ENCODE peak calls at places on chromosomes 5 and 9, in four cellular contexts. One of them, this sample, is unnamed.

GRCh38 chr5:150541895-150542294 is 34.0 kb downstream of the NDST1 start:
- DNase-seq in psoas muscle: no peak
- DNase-seq in HFF-Myc: no peak
- DNase-seq in upper lobe of right lung: no peak
- DNase-seq in this sample: no peak

GRCh38 chr9:38212016-38212415 is 143.0 kb upstream of the SHB start:
- DNase-seq in psoas muscle: no peak
- DNase-seq in upper lobe of right lung: no peak
- DNase-seq in HFF-Myc: no peak
- DNase-seq in this sample: no peak

GRCh38 chr5:138504799-138505198 is 38.2 kb downstream of the ETF1 start:
- DNase-seq in psoas muscle: no peak
- DNase-seq in HFF-Myc: no peak
- DNase-seq in upper lobe of right lung: no peak
- DNase-seq in this sample: no peak

GRCh38 chr9:38154501-38155421 is 85.7 kb upstream of the SHB start:
- DNase-seq in HFF-Myc: no peak
- DNase-seq in psoas muscle: no peak
- DNase-seq in upper lobe of right lung: no peak
- DNase-seq in this sample: no peak

GRCh38 chr5:125607018-125607417 is 816.2 kb upstream of the GRAMD2B start:
- DNase-seq in upper lobe of right lung: no peak
- DNase-seq in HFF-Myc: no peak
- DNase-seq in psoas muscle: no peak
- DNase-seq in this sample: no peak

GRCh38 chr9:16543691-16544090 is 326.8 kb downstream of the BNC2 start:
- DNase-seq in psoas muscle: no peak
- DNase-seq in HFF-Myc: no peak
- DNase-seq in upper lobe of right lung: no peak
- DNase-seq in this sample: no peak

GRCh38 chr5:96427823-96428222 is 5.2 kb downstream of the PCSK1 start:
- DNase-seq in HFF-Myc: peak
- DNase-seq in psoas muscle: no peak
- DNase-seq in upper lobe of right lung: no peak
- DNase-seq in this sample: no peak

GRCh38 chr5:175531361-175531760 is 53.0 kb downstream of the SFXN1 start:
- DNase-seq in upper lobe of right lung: no peak
- DNase-seq in psoas muscle: no peak
- DNase-seq in HFF-Myc: no peak
- DNase-seq in this sample: no peak

GRCh38 chr9:84170521-84171141 is 169.9 kb downstream of the SLC28A3 start:
- DNase-seq in psoas muscle: peak
- DNase-seq in upper lobe of right lung: peak
- DNase-seq in HFF-Myc: peak
- DNase-seq in this sample: peak

GRCh38 chr5:157447246-157447645 is 12.8 kb upstream of the NIPAL4 start:
- DNase-seq in psoas muscle: no peak
- DNase-seq in HFF-Myc: no peak
- DNase-seq in upper lobe of right lung: no peak
- DNase-seq in this sample: peak

GRCh38 chr5:10627185-10628115 is 63.6 kb downstream of the ANKRD33B start:
- DNase-seq in HFF-Myc: peak
- DNase-seq in upper lobe of right lung: peak
- DNase-seq in psoas muscle: peak
- DNase-seq in this sample: peak

GRCh38 chr5:174239718-174240117 is 194.2 kb downstream of the NSG2 start:
- DNase-seq in psoas muscle: no peak
- DNase-seq in upper lobe of right lung: no peak
- DNase-seq in HFF-Myc: no peak
- DNase-seq in this sample: no peak

GRCh38 chr5:139671096-139671841 is 23.1 kb downstream of the CXXC5 start:
- DNase-seq in upper lobe of right lung: no peak
- DNase-seq in HFF-Myc: no peak
- DNase-seq in psoas muscle: no peak
- DNase-seq in this sample: peak

GRCh38 chr5:167964529-167964928 is 326.9 kb upstream of the WWC1 start:
- DNase-seq in upper lobe of right lung: no peak
- DNase-seq in HFF-Myc: no peak
- DNase-seq in psoas muscle: no peak
- DNase-seq in this sample: no peak

GRCh38 chr9:94654165-94654894 is 15.0 kb upstream of the FBP1 start:
- DNase-seq in HFF-Myc: no peak
- DNase-seq in upper lobe of right lung: peak
- DNase-seq in psoas muscle: no peak
- DNase-seq in this sample: no peak

GRCh38 chr5:96336351-96336985 is 96.6 kb downstream of the PCSK1 start:
- DNase-seq in HFF-Myc: peak
- DNase-seq in upper lobe of right lung: no peak
- DNase-seq in psoas muscle: no peak
- DNase-seq in this sample: peak

GRCh38 chr5:151315998-151316597 is 12.5 kb upstream of the SLC36A3 start:
- DNase-seq in HFF-Myc: peak
- DNase-seq in upper lobe of right lung: peak
- DNase-seq in psoas muscle: peak
- DNase-seq in this sample: peak

GRCh38 chr9:34514401-34514800 is 8.4 kb downstream of the ENHO start:
- DNase-seq in psoas muscle: no peak
- DNase-seq in upper lobe of right lung: no peak
- DNase-seq in HFF-Myc: no peak
- DNase-seq in this sample: no peak

GRCh38 chr5:113212244-113212920 is 222.4 kb downstream of the TSSK1B start:
- DNase-seq in upper lobe of right lung: no peak
- DNase-seq in HFF-Myc: no peak
- DNase-seq in psoas muscle: no peak
- DNase-seq in this sample: peak

GRCh38 chr9:88084816-88085215 is 53.5 kb downstream of the SPATA31C2 start:
- DNase-seq in psoas muscle: no peak
- DNase-seq in upper lobe of right lung: no peak
- DNase-seq in HFF-Myc: no peak
- DNase-seq in this sample: no peak

GRCh38 chr5:172284275-172284971 is 859 bp upstream of the UBTD2 start:
- DNase-seq in psoas muscle: no peak
- DNase-seq in upper lobe of right lung: no peak
- DNase-seq in HFF-Myc: no peak
- DNase-seq in this sample: no peak

GRCh38 chr5:66807743-66808142 is 211.6 kb downstream of the MAST4 start:
- DNase-seq in psoas muscle: no peak
- DNase-seq in HFF-Myc: peak
- DNase-seq in upper lobe of right lung: no peak
- DNase-seq in this sample: peak

GRCh38 chr5:16585028-16585667 is 31.6 kb downstream of the RETREG1 start:
- DNase-seq in upper lobe of right lung: no peak
- DNase-seq in psoas muscle: no peak
- DNase-seq in HFF-Myc: no peak
- DNase-seq in this sample: peak

GRCh38 chr5:34534237-34535108 is 121.7 kb upstream of the RAI14 start:
- DNase-seq in HFF-Myc: peak
- DNase-seq in psoas muscle: no peak
- DNase-seq in upper lobe of right lung: no peak
- DNase-seq in this sample: no peak

GRCh38 chr9:74653437-74654080 is 156.4 kb downstream of the RORB start:
- DNase-seq in HFF-Myc: no peak
- DNase-seq in psoas muscle: no peak
- DNase-seq in upper lobe of right lung: no peak
- DNase-seq in this sample: no peak

GRCh38 chr5:169273881-169274280 is 27.1 kb downstream of the SLIT3 start:
- DNase-seq in upper lobe of right lung: no peak
- DNase-seq in HFF-Myc: no peak
- DNase-seq in psoas muscle: no peak
- DNase-seq in this sample: no peak

GRCh38 chr9:18703086-18703750 is 229.3 kb downstream of the ADAMTSL1 start:
- DNase-seq in HFF-Myc: no peak
- DNase-seq in psoas muscle: no peak
- DNase-seq in upper lobe of right lung: no peak
- DNase-seq in this sample: no peak

GRCh38 chr5:61277190-61277589 is 54.9 kb upstream of the ZSWIM6 start:
- DNase-seq in psoas muscle: no peak
- DNase-seq in HFF-Myc: no peak
- DNase-seq in upper lobe of right lung: no peak
- DNase-seq in this sample: no peak
- TF ChIP-seq CTCF in psoas muscle: no peak
- TF ChIP-seq CTCF in HFF-Myc: no peak
- TF ChIP-seq CTCF in upper lobe of right lung: peak
- TF ChIP-seq CTCF in this sample: no peak

DNA sequence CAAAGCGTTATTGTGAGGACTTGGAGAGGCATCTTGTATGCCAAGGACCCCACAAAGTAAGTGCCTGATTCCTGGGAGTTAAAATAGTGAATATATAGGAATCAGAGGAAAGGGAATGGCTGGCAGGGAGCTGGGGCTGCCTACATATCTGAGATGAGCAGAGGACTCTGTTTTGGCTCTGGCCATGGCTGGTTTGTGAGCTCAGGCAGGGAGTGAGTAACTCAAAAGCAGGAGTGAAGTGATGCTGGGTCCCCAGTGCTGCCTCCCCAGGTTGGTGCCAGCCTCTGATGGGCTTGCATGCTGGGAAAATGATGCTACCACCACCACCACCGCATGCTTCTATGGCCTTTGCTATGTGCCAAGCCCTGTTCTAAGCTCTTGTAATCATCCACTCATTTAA is 246.0 kb upstream of the MVB12B start:
- DNase-seq in psoas muscle: no peak
- DNase-seq in HFF-Myc: no peak
- DNase-seq in upper lobe of right lung: no peak
- DNase-seq in this sample: no peak
- TF ChIP-seq CTCF in psoas muscle: no peak
- TF ChIP-seq CTCF in HFF-Myc: no peak
- TF ChIP-seq CTCF in upper lobe of right lung: no peak
- TF ChIP-seq CTCF in this sample: no peak

GRCh38 chr9:89749500-89750116 is 144.8 kb downstream of the GADD45G start:
- DNase-seq in HFF-Myc: no peak
- DNase-seq in psoas muscle: no peak
- DNase-seq in upper lobe of right lung: no peak
- DNase-seq in this sample: no peak
- TF ChIP-seq CTCF in HFF-Myc: no peak
- TF ChIP-seq CTCF in psoas muscle: no peak
- TF ChIP-seq CTCF in upper lobe of right lung: no peak
- TF ChIP-seq CTCF in this sample: no peak

GRCh38 chr5:124065508-124065907 is 553.5 kb downstream of the CSNK1G3 start:
- DNase-seq in psoas muscle: no peak
- DNase-seq in upper lobe of right lung: no peak
- DNase-seq in HFF-Myc: no peak
- DNase-seq in this sample: no peak
- TF ChIP-seq CTCF in psoas muscle: no peak
- TF ChIP-seq CTCF in upper lobe of right lung: no peak
- TF ChIP-seq CTCF in HFF-Myc: no peak
- TF ChIP-seq CTCF in this sample: no peak

GRCh38 chr5:148353634-148354033 is 18.3 kb downstream of the SPINK9 start:
- DNase-seq in upper lobe of right lung: no peak
- DNase-seq in HFF-Myc: no peak
- DNase-seq in psoas muscle: no peak
- DNase-seq in this sample: no peak
- TF ChIP-seq CTCF in upper lobe of right lung: no peak
- TF ChIP-seq CTCF in HFF-Myc: no peak
- TF ChIP-seq CTCF in psoas muscle: no peak
- TF ChIP-seq CTCF in this sample: no peak

GRCh38 chr9:21060919-21061561 is 16.7 kb downstream of the IFNB1 start:
- DNase-seq in HFF-Myc: peak
- DNase-seq in psoas muscle: no peak
- DNase-seq in upper lobe of right lung: no peak
- DNase-seq in this sample: no peak
- TF ChIP-seq CTCF in HFF-Myc: peak
- TF ChIP-seq CTCF in psoas muscle: no peak
- TF ChIP-seq CTCF in upper lobe of right lung: no peak
- TF ChIP-seq CTCF in this sample: no peak

GRCh38 chr9:119284118-119284517 is 85.1 kb downstream of the BRINP1 start:
- DNase-seq in psoas muscle: no peak
- DNase-seq in upper lobe of right lung: no peak
- DNase-seq in HFF-Myc: no peak
- DNase-seq in this sample: no peak
- TF ChIP-seq CTCF in psoas muscle: no peak
- TF ChIP-seq CTCF in upper lobe of right lung: no peak
- TF ChIP-seq CTCF in HFF-Myc: no peak
- TF ChIP-seq CTCF in this sample: no peak

GRCh38 chr5:30325795-30326194 is 867.7 kb upstream of the CDH6 start:
- DNase-seq in psoas muscle: no peak
- DNase-seq in upper lobe of right lung: no peak
- DNase-seq in HFF-Myc: no peak
- DNase-seq in this sample: no peak

GRCh38 chr5:30324083-30324482 is 869.4 kb upstream of the CDH6 start:
- DNase-seq in upper lobe of right lung: no peak
- DNase-seq in HFF-Myc: no peak
- DNase-seq in psoas muscle: no peak
- DNase-seq in this sample: no peak
- TF ChIP-seq CTCF in upper lobe of right lung: no peak
- TF ChIP-seq CTCF in HFF-Myc: no peak
- TF ChIP-seq CTCF in psoas muscle: no peak
- TF ChIP-seq CTCF in this sample: no peak

DNA sequence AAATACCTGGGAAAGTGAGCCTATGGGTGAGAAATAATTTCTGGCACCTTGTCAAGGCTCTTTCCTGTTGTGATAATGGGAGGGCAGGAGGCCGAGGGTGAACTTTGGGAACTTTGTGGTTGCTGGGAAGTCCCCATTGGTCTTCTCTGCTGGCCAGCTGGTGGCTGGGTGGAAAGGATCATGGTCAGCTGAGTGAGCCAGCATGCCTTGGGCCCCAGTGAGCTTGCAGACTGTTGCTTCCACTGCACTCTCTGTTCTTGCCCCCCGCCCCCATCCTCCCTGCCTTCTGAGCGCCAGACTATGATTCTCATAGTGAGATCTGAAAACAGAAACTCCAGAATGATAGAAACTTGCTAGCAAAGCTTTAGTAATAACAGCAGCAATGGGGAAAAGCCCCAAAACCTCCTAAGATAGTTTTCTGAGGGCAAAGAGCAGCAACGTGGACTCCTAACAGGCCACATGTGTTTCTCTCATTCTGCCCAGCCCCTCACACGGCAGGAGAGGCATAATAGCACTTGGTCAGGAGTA is 139.2 kb upstream of the SMARCA2 start:
- DNase-seq in psoas muscle: no peak
- DNase-seq in upper lobe of right lung: no peak
- DNase-seq in HFF-Myc: no peak
- DNase-seq in this sample: no peak
- TF ChIP-seq CTCF in psoas muscle: no peak
- TF ChIP-seq CTCF in upper lobe of right lung: no peak
- TF ChIP-seq CTCF in HFF-Myc: no peak
- TF ChIP-seq CTCF in this sample: no peak

DNA sequence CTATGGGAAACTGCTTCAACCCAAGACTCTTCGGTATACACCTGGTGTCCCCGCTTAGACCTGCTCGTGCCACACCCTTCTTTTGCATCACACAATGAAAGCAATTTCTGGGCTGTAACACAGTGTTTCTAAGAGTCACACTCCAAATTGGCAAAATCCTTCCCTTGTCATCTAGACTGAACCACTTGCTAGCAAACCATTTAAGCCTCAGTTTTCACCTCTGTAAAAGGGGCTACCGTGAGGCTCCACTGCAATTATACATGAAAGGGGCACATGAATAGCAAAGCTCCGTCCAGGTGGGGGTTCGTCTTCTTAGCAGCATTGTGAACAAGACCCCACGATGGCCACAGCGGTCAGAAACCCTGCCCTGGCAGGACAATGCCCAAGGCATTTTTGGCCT is 166.8 kb downstream of the PAX5 start:
- DNase-seq in psoas muscle: peak
- DNase-seq in HFF-Myc: no peak
- DNase-seq in upper lobe of right lung: peak
- DNase-seq in this sample: no peak
- TF ChIP-seq CTCF in psoas muscle: no peak
- TF ChIP-seq CTCF in HFF-Myc: no peak
- TF ChIP-seq CTCF in upper lobe of right lung: no peak
- TF ChIP-seq CTCF in this sample: no peak